ENCODE peak calls at places on chromosomes 5 and 9, in four cellular contexts. N, E, O and G are unnamed samples.

GRCh38 chr5:132747064-132747692 is at the start of gene CCNI2:
- DNase-seq in N (peak), E (peak), O (no peak), G (peak)

GRCh38 chr5:14325369-14325768 is 182.2 kb downstream of the TRIO start:
- DNase-seq in N (no peak), E (no peak), O (no peak), G (no peak)

GRCh38 chr5:60844429-60844890 is 391 bp upstream of the ELOVL7 start:
- DNase-seq in N (peak), E (no peak), O (no peak), G (no peak)

GRCh38 chr9:135033487-135033886 is 54.0 kb upstream of the OLFM1 start:
- DNase-seq in N (no peak), E (no peak), O (no peak), G (peak)

GRCh38 chr9:123568691-123569342 is 212.8 kb downstream of the CRB2 start:
- DNase-seq in N (no peak), E (no peak), O (peak), G (no peak)

GRCh38 chr9:134205636-134206316 is 41.4 kb upstream of the RNU6ATAC start:
- DNase-seq in N (no peak), E (no peak), O (peak), G (no peak)

GRCh38 chr9:38527507-38527906 is 92.9 kb downstream of the ANKRD18A start:
- DNase-seq in N (no peak), E (no peak), O (no peak), G (no peak)

GRCh38 chr9:132243156-132244074 is 81.6 kb downstream of the NTNG2 start:
- DNase-seq in N (peak), E (no peak), O (no peak), G (no peak)

GRCh38 chr9:113454914-113455761 is 8.4 kb upstream of the RGS3 start:
- DNase-seq in N (peak), E (peak), O (no peak), G (peak)

GRCh38 chr5:115262066-115262404 is 642 bp downstream of the PGGT1B start:
- DNase-seq in N (peak), E (peak), O (no peak), G (peak)

GRCh38 chr9:134501266-134502181 is 140.1 kb upstream of the COL5A1 start:
- DNase-seq in N (peak), E (no peak), O (no peak), G (no peak)

GRCh38 chr9:90114641-90115040 is 509.8 kb downstream of the GADD45G start:
- DNase-seq in N (no peak), E (no peak), O (no peak), G (no peak)

GRCh38 chr9:84793251-84793650 is 123.7 kb downstream of the NTRK2 start:
- DNase-seq in N (no peak), E (no peak), O (no peak), G (no peak)

GRCh38 chr5:133508314-133508713 is 104.0 kb downstream of the FSTL4 start:
- DNase-seq in N (no peak), E (no peak), O (no peak), G (peak)

GRCh38 chr9:109506097-109506712 is 8.1 kb upstream of the PTPN3 start:
- DNase-seq in N (no peak), E (no peak), O (no peak), G (no peak)

GRCh38 chr9:85987236-85987635 is 46.3 kb downstream of the NAA35 start:
- DNase-seq in N (no peak), E (no peak), O (no peak), G (no peak)

GRCh38 chr9:93592389-93593021 is 16.1 kb downstream of the PHF2 start:
- DNase-seq in N (peak), E (peak), O (peak), G (peak)

GRCh38 chr5:95955996-95956899 is 5.4 kb downstream of the ELL2 start:
- DNase-seq in N (no peak), E (no peak), O (no peak), G (no peak)